ENCODE peak calls at places on chromosome 20, in four cellular contexts. Q, K, D and H are unnamed samples.

GRCh38 chr20:373171-373890 is 7.2 kb upstream of the TRIB3 start:
- DNase-seq in Q (no peak), K (peak; percentile 39), D (peak; percentile 94), H (no peak)

GRCh38 chr20:878511-879307 is 37.4 kb downstream of the ANGPT4 start:
- DNase-seq in Q (no peak), K (no peak), D (peak; percentile 52), H (no peak)

GRCh38 chr20:20664795-20665194 is 47.6 kb downstream of the RALGAPA2 start:
- DNase-seq in Q (no peak), K (no peak), D (peak; percentile 46), H (no peak)

GRCh38 chr20:33282991-33283555 is at the start of gene BPIFB1:
- DNase-seq in Q (no peak), K (no peak), D (no peak), H (no peak)

GRCh38 chr20:11454966-11455799 is 462.5 kb upstream of the BTBD3 start:
- DNase-seq in Q (no peak), K (no peak), D (peak; percentile 72), H (no peak)

GRCh38 chr20:17882834-17883591 is 85.6 kb downstream of the SNX5 start:
- DNase-seq in Q (no peak), K (no peak), D (no peak), H (no peak)

GRCh38 chr20:18986146-18986830 is 172.7 kb downstream of the SCP2D1 start:
- DNase-seq in Q (no peak), K (no peak), D (no peak), H (no peak)

GRCh38 chr20:60316759-60317158 is 358.5 kb downstream of the CDH26 start:
- DNase-seq in Q (no peak), K (no peak), D (no peak), H (no peak)

GRCh38 chr20:34532320-34532719 is 16.1 kb downstream of the DYNLRB1 start:
- DNase-seq in Q (no peak), K (no peak), D (no peak), H (no peak)

GRCh38 chr20:48131581-48131980 is 346.3 kb upstream of the SULF2 start:
- DNase-seq in Q (no peak), K (no peak), D (peak; percentile 83), H (no peak)

GRCh38 chr20:18397090-18397489 is 69.7 kb downstream of the DZANK1 start:
- DNase-seq in Q (no peak), K (no peak), D (peak; percentile 39), H (no peak)

GRCh38 chr20:400121-400450 is 8.0 kb upstream of the RBCK1 start:
- DNase-seq in Q (no peak), K (no peak), D (no peak), H (no peak)

GRCh38 chr20:539848-540247 is 3.7 kb downstream of the CSNK2A1 start:
- DNase-seq in Q (no peak), K (no peak), D (peak; percentile 72), H (no peak)

GRCh38 chr20:63791497-63792156 is 39.4 kb downstream of the ZBTB46 start:
- DNase-seq in Q (no peak), K (no peak), D (peak; percentile 6), H (no peak)

GRCh38 chr20:43916875-43917371 is 2.3 kb downstream of the TOX2 start:
- DNase-seq in Q (no peak), K (no peak), D (no peak), H (no peak)
- H3K4me3 ChIP-seq in Q (no peak overlapping the region), K (no peak overlapping the region), D (no peak overlapping the region), H (no peak overlapping the region)

DNA sequence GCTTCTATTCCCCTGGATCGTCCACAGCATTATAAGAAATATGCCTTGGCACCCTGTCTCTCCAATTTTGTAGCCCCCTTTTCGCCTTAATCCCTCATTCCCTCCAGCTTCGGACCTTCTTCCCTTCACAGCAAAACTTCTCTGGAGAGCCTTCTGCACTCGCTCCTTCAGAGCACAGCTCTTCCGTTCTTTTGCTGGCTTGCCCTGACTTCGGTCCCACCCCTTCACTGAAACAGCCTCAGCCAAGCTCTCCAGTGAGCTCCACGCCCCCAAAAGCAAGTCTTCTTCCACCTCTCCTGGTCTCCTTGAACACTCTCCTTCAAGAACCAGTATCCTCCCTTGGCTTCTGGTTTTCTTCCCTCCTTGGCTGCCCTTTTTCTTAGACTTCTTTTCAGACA is 134.7 kb upstream of the RNF24 start:
- DNase-seq in Q (no peak), K (no peak), D (peak; percentile 78), H (no peak)
- H3K4me3 ChIP-seq in Q (no peak overlapping the region), K (peak overlapping the region; percentile 82), D (peak overlapping the region; percentile 66), H (no peak overlapping the region)

DNA sequence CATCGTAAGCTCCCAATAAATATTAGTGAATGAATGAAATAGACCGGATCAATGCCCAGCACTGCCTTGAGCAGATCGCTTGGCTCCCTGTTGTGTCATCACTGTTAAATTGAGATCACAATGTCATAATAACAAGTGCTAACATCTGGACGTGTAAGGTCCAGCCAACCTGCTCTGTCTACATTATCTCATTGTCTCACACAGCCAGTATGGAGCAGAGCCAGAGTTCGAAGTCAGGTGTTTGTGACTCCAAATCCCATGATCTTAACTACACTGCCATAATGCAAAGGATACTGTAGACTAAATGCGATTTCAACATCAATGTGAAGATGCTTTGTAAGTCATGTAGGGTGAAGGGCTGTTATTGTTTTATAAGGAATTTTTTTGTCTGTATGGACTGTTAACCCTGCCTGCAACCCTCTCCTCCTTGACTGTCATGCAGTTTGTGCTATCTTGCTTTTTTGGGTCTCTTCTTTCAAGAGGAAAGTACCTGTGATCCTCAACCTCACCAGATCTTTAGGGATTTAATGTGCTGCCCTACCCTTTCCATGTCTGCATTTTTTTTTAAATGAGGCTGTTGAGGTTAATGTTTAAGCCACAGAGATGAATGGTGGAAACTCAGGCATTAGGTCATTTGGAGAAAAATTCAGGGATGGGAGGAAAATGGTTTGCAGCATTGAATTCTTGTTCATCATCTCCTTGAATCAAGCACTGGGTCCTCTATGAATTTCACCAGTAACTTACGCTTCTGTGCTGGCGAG is 49.0 kb upstream of the OCSTAMP start:
- DNase-seq in Q (no peak), K (no peak), D (no peak), H (no peak)
- H3K4me3 ChIP-seq in Q (no peak overlapping the region), K (no peak overlapping the region), D (no peak overlapping the region), H (no peak overlapping the region)

DNA sequence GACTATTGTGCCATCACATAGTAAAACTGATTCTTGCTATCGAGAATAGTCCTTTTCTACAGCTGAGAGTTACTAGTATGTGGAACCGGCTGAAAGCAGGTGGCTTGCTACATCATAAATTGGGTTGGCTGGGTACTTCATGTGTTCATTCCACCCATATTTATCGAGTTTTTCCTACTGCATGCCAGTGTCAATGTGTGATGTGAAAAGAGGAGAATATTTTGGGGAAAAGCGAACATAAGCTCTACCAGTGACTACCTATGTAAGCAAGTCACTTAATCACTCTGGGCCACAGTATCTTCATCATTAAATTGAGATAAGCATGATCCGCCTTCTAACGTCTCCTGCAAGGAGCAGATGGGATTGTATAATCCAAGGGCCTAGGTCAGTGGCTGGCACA is 61.0 kb downstream of the TSHZ2 start:
- DNase-seq in Q (no peak), K (no peak), D (no peak), H (no peak)
- H3K4me3 ChIP-seq in Q (no peak overlapping the region), K (no peak overlapping the region), D (no peak overlapping the region), H (no peak overlapping the region)

GRCh38 chr20:44185574-44185973 is 1.4 kb downstream of the JPH2 start:
- DNase-seq in Q (no peak), K (no peak), D (no peak), H (no peak)
- H3K4me3 ChIP-seq in Q (no peak overlapping the region), K (peak overlapping the region; percentile 84), D (peak overlapping the region; percentile 95), H (no peak overlapping the region)

DNA sequence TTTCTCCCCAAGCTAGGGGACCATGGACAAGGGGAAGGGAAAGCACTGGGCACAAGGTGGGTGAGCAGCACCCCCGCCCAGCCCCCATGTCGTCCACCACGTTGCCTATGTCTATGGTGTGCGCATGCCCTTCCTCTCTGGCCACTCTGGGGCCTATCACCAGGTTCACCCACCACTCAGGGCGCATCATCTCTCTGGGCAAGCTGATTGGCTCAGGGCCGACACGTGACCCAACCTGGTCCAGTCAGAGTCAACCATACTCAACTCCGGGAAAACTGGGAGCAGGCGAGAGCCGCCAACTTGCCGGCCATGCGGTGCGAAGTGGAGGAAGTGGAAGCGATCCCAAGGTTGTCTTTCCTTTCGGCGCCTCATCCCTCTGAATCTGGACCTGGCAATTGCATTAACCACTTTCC is 25.9 kb downstream of the ACSS1 start:
- DNase-seq in Q (no peak), K (peak; percentile 8), D (no peak), H (no peak)
- H3K4me3 ChIP-seq in Q (no peak overlapping the region), K (no peak overlapping the region), D (no peak overlapping the region), H (no peak overlapping the region)